ENCODE peak calls at places on chromosomes 5 and 9, in five cellular contexts. L is AG04449, A is HepG2, I is epithelial cell of esophagus, P is fibroblast of mammary gland. T is an unnamed sample.

GRCh38 chr9:114902773-114903589 is 27.4 kb downstream of the TNFSF8 start:
- DNase-seq in A (no peak), L (no peak), I (peak), P (no peak), T (no peak)

GRCh38 chr9:68560131-68560844 is 19.6 kb upstream of the TMEM252 start:
- DNase-seq in A (peak), P (peak), L (no peak), I (no peak), T (no peak)

GRCh38 chr5:3303777-3304176 is 291.9 kb upstream of the IRX1 start:
- DNase-seq in I (no peak), A (no peak), P (no peak), L (no peak), T (no peak)

GRCh38 chr5:83331842-83332241 is 139.7 kb upstream of the VCAN start:
- DNase-seq in P (peak), I (peak), A (no peak), L (no peak), T (peak)

GRCh38 chr5:746258-746761 is 38.2 kb downstream of the ZDHHC11B start:
- DNase-seq in P (no peak), A (no peak), L (no peak), I (no peak), T (no peak)

GRCh38 chr5:40410939-40411635 is 268.6 kb upstream of the PTGER4 start:
- DNase-seq in L (no peak), I (peak), P (peak), A (no peak), T (no peak)

GRCh38 chr5:134569758-134570364 is 44.4 kb downstream of the JADE2 start:
- DNase-seq in L (no peak), A (no peak), I (no peak), P (no peak), T (no peak)

GRCh38 chr5:125034331-125034730 is 287.9 kb upstream of the ZNF608 start:
- DNase-seq in P (no peak), I (no peak), L (no peak), A (no peak), T (no peak)

GRCh38 chr5:67147768-67148167 is 48.8 kb downstream of the CD180 start:
- DNase-seq in A (peak), P (peak), L (no peak), I (no peak), T (no peak)

GRCh38 chr9:133468374-133468773 is 8.6 kb downstream of the CACFD1 start:
- DNase-seq in I (no peak), L (no peak), A (no peak), P (no peak), T (no peak)

GRCh38 chr5:7851240-7851592 is 283 bp upstream of the CFAP90 start:
- DNase-seq in I (no peak), L (no peak), A (no peak), P (no peak), T (no peak)

GRCh38 chr9:96122756-96123155 is 179.2 kb downstream of the HSD17B3 start:
- DNase-seq in P (peak), I (no peak), L (peak), A (no peak), T (no peak)

GRCh38 chr5:157476699-157477408 is 16.8 kb downstream of the NIPAL4 start:
- DNase-seq in I (peak), P (peak), L (peak), A (peak), T (peak)

GRCh38 chr9:128882677-128883590 is 1.0 kb downstream of the LRRC8A start:
- DNase-seq in P (peak), A (peak), I (peak), L (no peak), T (no peak)

GRCh38 chr5:92944903-92945629 is 636.0 kb downstream of the NR2F1-AS1 start:
- DNase-seq in P (peak), I (no peak), A (peak), L (peak), T (peak)

GRCh38 chr9:123568691-123569342 is 212.8 kb downstream of the CRB2 start:
- DNase-seq in A (no peak), I (no peak), L (peak), P (peak), T (peak)

GRCh38 chr9:68489636-68490035 is 51.0 kb downstream of the TMEM252 start:
- DNase-seq in I (no peak), P (no peak), L (no peak), A (no peak), T (no peak)

GRCh38 chr5:29389993-29390392 is 1803.5 kb upstream of the CDH6 start:
- DNase-seq in A (no peak), P (no peak), L (no peak), I (no peak), T (no peak)

GRCh38 chr5:7066471-7067235 is 329.3 kb upstream of the ADCY2 start:
- DNase-seq in L (no peak), P (no peak), A (no peak), I (no peak), T (no peak)

GRCh38 chr9:110183208-110184145 is 24.5 kb downstream of the C9orf152 start:
- DNase-seq in I (peak), A (peak), L (peak), P (peak), T (no peak)

GRCh38 chr5:52842111-52842510 is 54.4 kb downstream of the ITGA1 start:
- DNase-seq in L (no peak), A (no peak), P (no peak), I (no peak), T (no peak)

GRCh38 chr5:100505984-100506670 is 29.0 kb upstream of the FAM174A start:
- DNase-seq in I (peak), A (no peak), L (peak), P (peak), T (peak)

GRCh38 chr9:127806871-127807270 is 4.2 kb downstream of the FPGS start:
- DNase-seq in P (no peak), I (no peak), A (no peak), L (no peak), T (no peak)

GRCh38 chr5:120778491-120779293 is 314.6 kb downstream of the PRR16 start:
- DNase-seq in L (peak), A (no peak), I (no peak), P (peak), T (peak)

GRCh38 chr9:35357116-35357515 is 132.8 kb upstream of the RUSC2 start:
- DNase-seq in P (peak), A (no peak), I (no peak), L (no peak), T (no peak)

GRCh38 chr9:126198854-126199253 is 127.8 kb upstream of the MVB12B start:
- DNase-seq in L (no peak), P (no peak), A (no peak), I (no peak), T (no peak)

GRCh38 chr5:110054240-110054639 is 364.5 kb downstream of the MAN2A1 start:
- DNase-seq in I (peak), L (no peak), P (peak), A (peak), T (no peak)

GRCh38 chr5:89037090-89037489 is 154.1 kb upstream of the MEF2C start:
- DNase-seq in L (no peak), A (peak), I (peak), P (no peak), T (no peak)

GRCh38 chr9:83432104-83432627 is 106.0 kb downstream of the FRMD3 start:
- DNase-seq in I (no peak), L (peak), P (no peak), A (peak), T (no peak)

GRCh38 chr5:159891371-159891770 is 24.9 kb upstream of the ADRA1B start:
- DNase-seq in I (peak), A (no peak), P (no peak), L (no peak), T (no peak)

GRCh38 chr9:93088656-93089015 is 7.4 kb upstream of the CARD19 start:
- DNase-seq in A (no peak), P (no peak), I (no peak), L (no peak), T (no peak)

GRCh38 chr5:106894964-106895363 is 775.8 kb downstream of the EFNA5 start:
- DNase-seq in L (no peak), I (peak), A (no peak), P (peak), T (no peak)

GRCh38 chr5:39057745-39058144 is 16.5 kb downstream of the RICTOR start:
- DNase-seq in L (no peak), P (no peak), A (no peak), I (no peak), T (no peak)

GRCh38 chr5:56819027-56819881 is 3.9 kb downstream of the MAP3K1 start:
- DNase-seq in I (peak), P (no peak), A (no peak), L (no peak), T (no peak)

GRCh38 chr5:56816546-56817081 is 1.3 kb downstream of the MAP3K1 start:
- DNase-seq in L (no peak), A (peak), I (peak), P (peak), T (no peak)

GRCh38 chr5:56818409-56819026 is 3.2 kb downstream of the MAP3K1 start:
- DNase-seq in I (no peak), P (peak), L (no peak), A (no peak), T (no peak)

GRCh38 chr5:56815657-56816545 is 552 bp downstream of the MAP3K1 start:
- DNase-seq in A (no peak), I (peak), P (peak), L (no peak), T (no peak)

DNA sequence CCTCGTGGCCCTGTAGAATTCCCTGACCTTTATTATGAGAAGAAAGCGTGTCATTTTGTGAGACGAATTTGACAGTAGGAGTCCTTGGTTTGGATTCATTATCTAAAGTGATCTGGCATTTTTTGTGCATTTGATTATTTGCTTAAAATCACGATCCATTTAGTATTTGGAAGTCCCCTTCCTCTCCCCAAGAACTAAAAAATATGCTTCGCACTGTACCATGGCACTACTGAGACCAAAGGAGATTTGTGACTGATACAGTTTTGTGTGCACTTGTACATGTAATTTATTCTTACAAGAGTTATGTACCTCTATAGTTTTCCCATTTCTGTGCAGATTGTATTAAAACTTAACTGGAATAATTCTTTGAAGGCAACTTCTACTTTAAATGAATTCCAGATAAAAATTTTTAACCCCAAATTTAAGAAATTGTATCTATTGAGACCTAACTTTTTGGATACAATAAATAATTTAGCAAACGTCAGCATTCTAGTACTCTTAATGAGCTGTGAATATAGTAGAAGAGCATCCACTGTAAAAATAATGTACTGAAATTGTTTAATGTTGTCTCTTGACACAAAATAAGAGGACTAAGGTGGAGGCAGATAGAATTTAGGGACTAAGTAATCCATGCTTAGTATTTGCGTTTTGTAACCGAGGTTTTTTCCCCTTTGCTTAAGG is 2.1 kb downstream of the MAP3K1 start:
- DNase-seq in I (no peak), P (no peak), A (no peak), L (no peak), T (no peak)
- TF ChIP-seq CTCF in I (no peak), P (no peak), A (no peak), L (no peak), T (no peak)

DNA sequence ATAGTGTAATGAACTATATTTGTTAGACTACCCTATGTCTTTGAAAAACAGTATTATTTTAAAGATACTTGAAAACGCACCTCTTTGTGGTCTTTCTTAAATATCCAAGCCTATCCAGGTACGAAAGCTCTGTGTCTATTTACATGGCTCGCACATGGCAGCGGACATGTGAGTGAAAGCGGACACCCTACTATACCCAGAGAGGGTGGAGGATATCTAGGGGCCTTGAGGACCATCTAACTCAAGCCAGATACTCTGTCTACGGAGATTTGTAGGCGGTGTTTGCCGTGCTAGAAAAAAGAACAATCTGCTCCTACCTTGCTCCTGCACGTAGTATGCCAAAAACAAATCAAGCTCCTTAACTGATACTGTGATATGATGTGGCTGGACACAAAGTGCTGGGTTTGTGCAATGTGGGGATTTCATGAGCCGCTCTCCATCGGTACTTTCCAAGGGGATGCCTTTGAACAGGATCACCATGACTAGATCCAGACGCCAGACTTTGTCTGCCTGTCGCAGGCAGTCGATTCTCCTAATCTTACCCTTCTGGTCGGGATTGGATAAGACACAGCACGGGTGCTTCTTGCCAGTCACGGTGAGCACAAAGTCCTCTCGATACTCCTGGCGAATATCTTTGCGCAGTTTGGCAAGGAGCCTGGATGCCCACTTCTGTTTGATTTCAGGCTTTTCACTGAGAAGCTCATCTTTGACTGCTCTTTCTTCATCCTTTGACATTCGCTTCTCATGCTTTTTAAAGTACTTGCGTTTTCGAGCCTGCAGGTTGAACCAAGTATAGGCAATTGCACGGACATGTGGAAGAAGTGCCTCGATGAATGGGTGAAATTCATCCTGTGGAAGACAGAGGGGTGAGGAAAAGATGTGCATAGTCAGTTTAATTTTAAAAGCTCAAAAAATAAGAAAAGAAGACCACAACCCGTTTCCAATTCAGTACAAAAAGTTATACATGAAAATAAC is 7.0 kb downstream of the NFIB start:
- DNase-seq in L (no peak), A (no peak), P (peak), I (peak), T (no peak)
- TF ChIP-seq CTCF in L (no peak), A (no peak), P (no peak), I (peak), T (no peak)

GRCh38 chr5:8997542-8998070 is 548.3 kb downstream of the SEMA5A start:
- DNase-seq in I (peak), P (no peak), A (no peak), L (no peak), T (no peak)

GRCh38 chr5:8993031-8993430 is 552.8 kb downstream of the SEMA5A start:
- DNase-seq in I (peak), L (no peak), A (no peak), P (peak), T (no peak)
- TF ChIP-seq CTCF in I (peak), L (peak), A (no peak), P (peak), T (peak)

GRCh38 chr9:121499177-121499426 is 542 bp downstream of the GGTA1 start:
- DNase-seq in A (no peak), I (no peak), P (no peak), L (no peak), T (no peak)

GRCh38 chr9:121500165-121500478 is 478 bp upstream of the GGTA1 start:
- DNase-seq in A (no peak), P (no peak), I (peak), L (no peak), T (no peak)

GRCh38 chr9:121499427-121500164 is at the start of gene GGTA1:
- DNase-seq in A (no peak), P (peak), L (no peak), I (peak), T (no peak)

GRCh38 chr9:121505903-121506640 is 6.4 kb upstream of the GGTA1 start:
- DNase-seq in P (peak), A (no peak), I (no peak), L (no peak), T (no peak)

DNA sequence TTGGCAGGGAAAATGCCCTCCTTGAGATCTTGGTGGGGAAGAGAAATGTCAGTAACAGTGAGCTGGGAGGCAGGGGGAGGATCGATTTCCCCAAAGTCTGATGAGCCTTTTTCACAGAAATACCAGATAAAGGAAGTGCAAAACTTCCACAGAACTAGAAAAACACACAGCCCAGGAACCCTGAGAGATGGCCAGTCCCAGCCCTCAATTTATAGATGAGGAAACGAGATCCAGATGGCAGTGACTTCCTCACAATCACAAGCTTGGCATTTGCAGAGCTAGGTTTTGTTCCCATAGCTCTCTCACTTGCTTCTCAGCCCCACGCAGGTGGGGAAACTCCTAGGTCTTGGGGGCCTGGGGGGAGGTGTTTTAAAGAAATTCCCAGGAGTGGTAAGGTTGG is 3.8 kb upstream of the GGTA1 start:
- DNase-seq in P (peak), L (no peak), I (no peak), A (no peak), T (peak)
- TF ChIP-seq CTCF in P (no peak), L (no peak), I (no peak), A (no peak), T (no peak)

GRCh38 chr9:136527721-136528710 is 17.8 kb downstream of the NOTCH1 start:
- DNase-seq in L (no peak), I (peak), A (no peak), P (no peak), T (no peak)
- TF ChIP-seq CTCF in L (no peak), I (no peak), A (no peak), P (no peak), T (no peak)

GRCh38 chr5:141135718-141136266 is 786 bp downstream of the PCDHB5 start:
- DNase-seq in L (no peak), I (no peak), P (no peak), A (no peak), T (no peak)

DNA sequence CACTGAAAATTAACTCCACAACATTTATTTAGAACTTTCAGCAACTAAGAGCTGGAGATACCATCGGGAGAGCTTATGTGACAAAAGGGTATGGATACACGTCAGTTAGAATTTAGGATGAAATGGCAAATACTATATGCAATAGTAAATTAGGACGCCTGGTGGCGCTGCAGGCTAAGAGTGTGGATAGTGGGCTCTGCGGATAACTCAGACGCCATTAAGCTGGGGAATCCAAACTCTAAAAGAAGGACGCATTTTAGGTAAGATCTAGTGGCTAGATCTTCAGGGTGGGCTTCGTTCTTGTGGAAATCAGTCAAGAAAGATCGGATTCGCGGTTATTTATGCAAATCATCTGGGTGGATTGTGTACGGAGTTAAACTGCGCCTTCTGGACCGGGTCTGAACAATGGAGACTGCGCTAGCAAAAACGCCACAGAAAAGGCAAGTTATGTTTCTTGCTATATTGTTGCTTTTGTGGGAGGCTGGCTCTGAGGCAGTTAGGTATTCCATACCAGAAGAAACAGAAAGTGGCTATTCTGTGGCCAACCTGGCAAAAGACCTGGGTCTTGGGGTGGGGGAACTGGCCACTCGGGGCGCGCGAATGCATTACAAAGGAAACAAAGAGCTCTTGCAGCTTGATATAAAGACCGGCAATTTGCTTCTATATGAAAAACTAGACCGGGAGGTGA is at the start of gene PCDHB5:
- DNase-seq in A (no peak), P (peak), L (no peak), I (peak), T (no peak)
- TF ChIP-seq CTCF in A (peak), P (peak), L (peak), I (peak), T (peak)